ENCODE peak calls at places on chromosomes 12 and 14, in nine cellular contexts. One of them, this sample, is unnamed.
A peak's percentile ranks its signal among the peaks of the same experiment; 100 is the strongest.

GRCh38 chr14:104865069-104865630 is at the start of gene CEP170B:
- DNase-seq in CD8-positive, alpha-beta T cell: no peak
- DNase-seq in RWPE2: no peak
- DNase-seq in WERI-Rb-1: peak; percentile 24
- DNase-seq in right lobe of liver: peak; percentile 71
- DNase-seq in psoas muscle: no peak
- DNase-seq in heart right ventricle: no peak
- DNase-seq in ascending aorta: no peak
- DNase-seq in SJSA1: no peak
- DNase-seq in this sample: peak; percentile 69

GRCh38 chr14:103858063-103858820 is 10.9 kb upstream of the PPP1R13B start:
- DNase-seq in ascending aorta: no peak
- DNase-seq in psoas muscle: no peak
- DNase-seq in WERI-Rb-1: no peak
- DNase-seq in CD8-positive, alpha-beta T cell: no peak
- DNase-seq in right lobe of liver: peak; percentile 46
- DNase-seq in heart right ventricle: no peak
- DNase-seq in SJSA1: no peak
- DNase-seq in RWPE2: no peak
- DNase-seq in this sample: no peak

GRCh38 chr12:52182456-52182855 is 9.4 kb downstream of the KRT80 start:
- DNase-seq in heart right ventricle: no peak
- DNase-seq in WERI-Rb-1: no peak
- DNase-seq in right lobe of liver: no peak
- DNase-seq in psoas muscle: no peak
- DNase-seq in RWPE2: no peak
- DNase-seq in ascending aorta: no peak
- DNase-seq in SJSA1: no peak
- DNase-seq in CD8-positive, alpha-beta T cell: no peak
- DNase-seq in this sample: no peak

GRCh38 chr12:32522322-32523221 is 123.2 kb downstream of the FGD4 start:
- DNase-seq in right lobe of liver: no peak
- DNase-seq in ascending aorta: no peak
- DNase-seq in RWPE2: no peak
- DNase-seq in WERI-Rb-1: no peak
- DNase-seq in CD8-positive, alpha-beta T cell: no peak
- DNase-seq in psoas muscle: no peak
- DNase-seq in SJSA1: no peak
- DNase-seq in heart right ventricle: no peak
- DNase-seq in this sample: no peak

GRCh38 chr14:24673534-24674203 is 39.7 kb upstream of the GZMB start:
- DNase-seq in heart right ventricle: no peak
- DNase-seq in WERI-Rb-1: no peak
- DNase-seq in right lobe of liver: no peak
- DNase-seq in ascending aorta: no peak
- DNase-seq in RWPE2: no peak
- DNase-seq in psoas muscle: no peak
- DNase-seq in CD8-positive, alpha-beta T cell: peak; percentile 28
- DNase-seq in SJSA1: no peak
- DNase-seq in this sample: no peak

GRCh38 chr12:97940629-97941028 is 478.0 kb downstream of the RMST start:
- DNase-seq in SJSA1: peak; percentile 87
- DNase-seq in CD8-positive, alpha-beta T cell: no peak
- DNase-seq in right lobe of liver: no peak
- DNase-seq in WERI-Rb-1: no peak
- DNase-seq in heart right ventricle: no peak
- DNase-seq in ascending aorta: no peak
- DNase-seq in RWPE2: no peak
- DNase-seq in psoas muscle: no peak
- DNase-seq in this sample: no peak

GRCh38 chr12:62919827-62920226 is 15.1 kb downstream of the PPM1H start:
- DNase-seq in psoas muscle: peak; percentile 50
- DNase-seq in heart right ventricle: no peak
- DNase-seq in WERI-Rb-1: no peak
- DNase-seq in right lobe of liver: no peak
- DNase-seq in RWPE2: no peak
- DNase-seq in CD8-positive, alpha-beta T cell: no peak
- DNase-seq in SJSA1: no peak
- DNase-seq in ascending aorta: no peak
- DNase-seq in this sample: no peak

GRCh38 chr12:132454154-132454948 is 35.6 kb upstream of the FBRSL1 start:
- DNase-seq in heart right ventricle: no peak
- DNase-seq in CD8-positive, alpha-beta T cell: no peak
- DNase-seq in RWPE2: no peak
- DNase-seq in SJSA1: no peak
- DNase-seq in WERI-Rb-1: peak; percentile 46
- DNase-seq in right lobe of liver: no peak
- DNase-seq in psoas muscle: no peak
- DNase-seq in ascending aorta: no peak
- DNase-seq in this sample: no peak

GRCh38 chr12:2166696-2167095 is 113.9 kb downstream of the CACNA1C start:
- DNase-seq in WERI-Rb-1: no peak
- DNase-seq in psoas muscle: no peak
- DNase-seq in CD8-positive, alpha-beta T cell: no peak
- DNase-seq in ascending aorta: no peak
- DNase-seq in SJSA1: no peak
- DNase-seq in heart right ventricle: no peak
- DNase-seq in RWPE2: no peak
- DNase-seq in right lobe of liver: no peak
- DNase-seq in this sample: no peak

GRCh38 chr14:80954771-80955299 is 586 bp upstream of the TSHR start:
- DNase-seq in right lobe of liver: peak; percentile 83
- DNase-seq in ascending aorta: peak; percentile 30
- DNase-seq in psoas muscle: peak; percentile 86
- DNase-seq in WERI-Rb-1: peak; percentile 80
- DNase-seq in RWPE2: peak; percentile 77
- DNase-seq in SJSA1: peak; percentile 48
- DNase-seq in CD8-positive, alpha-beta T cell: peak; percentile 52
- DNase-seq in heart right ventricle: peak; percentile 82
- DNase-seq in this sample: peak; percentile 71

GRCh38 chr12:114355389-114356088 is 50.4 kb downstream of the TBX5 start:
- DNase-seq in CD8-positive, alpha-beta T cell: no peak
- DNase-seq in ascending aorta: no peak
- DNase-seq in psoas muscle: no peak
- DNase-seq in WERI-Rb-1: peak; percentile 33
- DNase-seq in RWPE2: no peak
- DNase-seq in right lobe of liver: no peak
- DNase-seq in SJSA1: no peak
- DNase-seq in heart right ventricle: peak; percentile 21
- DNase-seq in this sample: peak; percentile 55

GRCh38 chr12:57456737-57457490 is 1.8 kb downstream of the INHBE start:
- DNase-seq in WERI-Rb-1: no peak
- DNase-seq in ascending aorta: no peak
- DNase-seq in SJSA1: no peak
- DNase-seq in heart right ventricle: no peak
- DNase-seq in CD8-positive, alpha-beta T cell: no peak
- DNase-seq in right lobe of liver: no peak
- DNase-seq in psoas muscle: no peak
- DNase-seq in RWPE2: no peak
- DNase-seq in this sample: no peak

GRCh38 chr12:57454213-57454565 is 918 bp upstream of the INHBE start:
- DNase-seq in heart right ventricle: no peak
- DNase-seq in psoas muscle: no peak
- DNase-seq in right lobe of liver: no peak
- DNase-seq in RWPE2: no peak
- DNase-seq in ascending aorta: no peak
- DNase-seq in WERI-Rb-1: no peak
- DNase-seq in SJSA1: peak; percentile 74
- DNase-seq in CD8-positive, alpha-beta T cell: no peak
- DNase-seq in this sample: no peak

GRCh38 chr12:57454566-57455373 is at the start of gene INHBE:
- DNase-seq in WERI-Rb-1: peak; percentile 98
- DNase-seq in SJSA1: no peak
- DNase-seq in ascending aorta: no peak
- DNase-seq in right lobe of liver: peak; percentile 95
- DNase-seq in psoas muscle: peak; percentile 80
- DNase-seq in CD8-positive, alpha-beta T cell: no peak
- DNase-seq in RWPE2: no peak
- DNase-seq in heart right ventricle: no peak
- DNase-seq in this sample: peak; percentile 79

GRCh38 chr12:57455374-57456144 is 452 bp downstream of the INHBE start:
- DNase-seq in heart right ventricle: no peak
- DNase-seq in psoas muscle: peak; percentile 59
- DNase-seq in CD8-positive, alpha-beta T cell: no peak
- DNase-seq in SJSA1: no peak
- DNase-seq in RWPE2: no peak
- DNase-seq in WERI-Rb-1: peak; percentile 47
- DNase-seq in ascending aorta: no peak
- DNase-seq in right lobe of liver: no peak
- DNase-seq in this sample: no peak

GRCh38 chr12:57456145-57456700 is 1.1 kb downstream of the INHBE start:
- DNase-seq in psoas muscle: no peak
- DNase-seq in CD8-positive, alpha-beta T cell: no peak
- DNase-seq in heart right ventricle: no peak
- DNase-seq in WERI-Rb-1: peak; percentile 88
- DNase-seq in right lobe of liver: no peak
- DNase-seq in ascending aorta: no peak
- DNase-seq in SJSA1: no peak
- DNase-seq in RWPE2: no peak
- DNase-seq in this sample: peak; percentile 61
- H3K4me3 ChIP-seq in psoas muscle: peak overlapping the region; percentile 34
- H3K4me3 ChIP-seq in CD8-positive, alpha-beta T cell: no peak overlapping the region
- H3K4me3 ChIP-seq in heart right ventricle: no peak overlapping the region
- H3K4me3 ChIP-seq in WERI-Rb-1: peak overlapping the region; percentile 74
- H3K4me3 ChIP-seq in right lobe of liver: peak overlapping the region; percentile 64
- H3K4me3 ChIP-seq in ascending aorta: no peak overlapping the region
- H3K4me3 ChIP-seq in SJSA1: no peak overlapping the region
- H3K4me3 ChIP-seq in RWPE2: no peak overlapping the region
- H3K4me3 ChIP-seq in this sample: no peak overlapping the region

GRCh38 chr12:6074979-6075585 is 49.4 kb downstream of the VWF start:
- DNase-seq in psoas muscle: no peak
- DNase-seq in right lobe of liver: no peak
- DNase-seq in WERI-Rb-1: no peak
- DNase-seq in CD8-positive, alpha-beta T cell: no peak
- DNase-seq in ascending aorta: no peak
- DNase-seq in heart right ventricle: peak; percentile 44
- DNase-seq in RWPE2: no peak
- DNase-seq in SJSA1: no peak
- DNase-seq in this sample: no peak
- H3K27ac ChIP-seq in psoas muscle: no peak overlapping the region
- H3K27ac ChIP-seq in right lobe of liver: no peak overlapping the region
- H3K27ac ChIP-seq in WERI-Rb-1: no peak overlapping the region
- H3K27ac ChIP-seq in CD8-positive, alpha-beta T cell: no peak overlapping the region
- H3K27ac ChIP-seq in ascending aorta: no peak overlapping the region
- H3K27ac ChIP-seq in heart right ventricle: peak overlapping the region; percentile 58
- H3K27ac ChIP-seq in RWPE2: no peak overlapping the region
- H3K27ac ChIP-seq in SJSA1: peak overlapping the region; percentile 59
- H3K27ac ChIP-seq in this sample: no peak overlapping the region

DNA sequence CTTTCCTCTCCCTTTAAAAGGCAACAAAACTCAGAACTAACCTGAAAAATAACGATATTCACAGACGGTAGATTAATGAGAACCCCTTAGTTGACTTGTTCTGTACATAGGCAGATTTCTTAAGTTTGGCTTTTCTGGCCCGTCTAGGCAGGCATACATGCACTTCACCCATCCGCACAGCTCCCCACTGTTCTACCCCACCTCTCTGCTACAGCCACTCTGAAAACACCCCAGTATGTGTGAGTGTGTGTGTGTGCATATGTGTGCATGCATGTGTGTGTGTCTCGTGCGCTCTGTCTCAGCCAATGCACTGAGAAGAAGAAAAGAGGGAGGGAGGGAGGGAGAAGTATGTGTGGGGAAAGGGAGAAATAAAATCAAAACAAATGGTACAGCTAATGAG is 1.9 kb upstream of the LMO3 start:
- DNase-seq in RWPE2: no peak
- DNase-seq in WERI-Rb-1: no peak
- DNase-seq in psoas muscle: no peak
- DNase-seq in SJSA1: no peak
- DNase-seq in heart right ventricle: no peak
- DNase-seq in ascending aorta: no peak
- DNase-seq in CD8-positive, alpha-beta T cell: no peak
- DNase-seq in right lobe of liver: no peak
- DNase-seq in this sample: no peak
- H3K4me3 ChIP-seq in RWPE2: no peak overlapping the region
- H3K4me3 ChIP-seq in WERI-Rb-1: peak overlapping the region; percentile 21
- H3K4me3 ChIP-seq in psoas muscle: no peak overlapping the region
- H3K4me3 ChIP-seq in SJSA1: no peak overlapping the region
- H3K4me3 ChIP-seq in heart right ventricle: no peak overlapping the region
- H3K4me3 ChIP-seq in ascending aorta: no peak overlapping the region
- H3K4me3 ChIP-seq in CD8-positive, alpha-beta T cell: no peak overlapping the region
- H3K4me3 ChIP-seq in right lobe of liver: no peak overlapping the region
- H3K4me3 ChIP-seq in this sample: peak overlapping the region; percentile 1

DNA sequence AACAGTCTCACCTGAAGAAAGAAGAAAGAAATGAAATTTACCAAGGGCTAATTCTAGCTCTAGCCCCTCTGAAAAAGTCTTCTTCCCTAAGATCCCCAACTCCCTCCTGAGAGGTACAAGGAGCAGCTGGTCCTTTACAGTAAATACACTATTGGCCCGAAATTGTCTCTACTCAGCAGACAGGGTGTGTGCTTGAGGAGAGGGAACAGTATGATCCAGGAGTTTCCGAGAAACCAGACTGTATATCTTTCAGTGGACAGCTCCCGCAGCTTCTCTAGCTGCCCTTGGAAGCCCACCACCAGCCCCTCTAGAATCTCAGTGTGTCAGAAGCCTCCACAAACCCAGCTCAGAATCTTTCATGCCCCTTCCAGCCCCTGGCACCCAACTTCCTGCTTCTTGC is 8.1 kb downstream of the GPR84 start:
- DNase-seq in psoas muscle: no peak
- DNase-seq in WERI-Rb-1: no peak
- DNase-seq in ascending aorta: no peak
- DNase-seq in RWPE2: no peak
- DNase-seq in CD8-positive, alpha-beta T cell: no peak
- DNase-seq in right lobe of liver: no peak
- DNase-seq in heart right ventricle: no peak
- DNase-seq in SJSA1: no peak
- DNase-seq in this sample: no peak
- H3K27ac ChIP-seq in psoas muscle: no peak overlapping the region
- H3K27ac ChIP-seq in WERI-Rb-1: peak overlapping the region; percentile 98
- H3K27ac ChIP-seq in ascending aorta: no peak overlapping the region
- H3K27ac ChIP-seq in RWPE2: no peak overlapping the region
- H3K27ac ChIP-seq in CD8-positive, alpha-beta T cell: no peak overlapping the region
- H3K27ac ChIP-seq in right lobe of liver: no peak overlapping the region
- H3K27ac ChIP-seq in heart right ventricle: no peak overlapping the region
- H3K27ac ChIP-seq in SJSA1: no peak overlapping the region
- H3K27ac ChIP-seq in this sample: no peak overlapping the region

DNA sequence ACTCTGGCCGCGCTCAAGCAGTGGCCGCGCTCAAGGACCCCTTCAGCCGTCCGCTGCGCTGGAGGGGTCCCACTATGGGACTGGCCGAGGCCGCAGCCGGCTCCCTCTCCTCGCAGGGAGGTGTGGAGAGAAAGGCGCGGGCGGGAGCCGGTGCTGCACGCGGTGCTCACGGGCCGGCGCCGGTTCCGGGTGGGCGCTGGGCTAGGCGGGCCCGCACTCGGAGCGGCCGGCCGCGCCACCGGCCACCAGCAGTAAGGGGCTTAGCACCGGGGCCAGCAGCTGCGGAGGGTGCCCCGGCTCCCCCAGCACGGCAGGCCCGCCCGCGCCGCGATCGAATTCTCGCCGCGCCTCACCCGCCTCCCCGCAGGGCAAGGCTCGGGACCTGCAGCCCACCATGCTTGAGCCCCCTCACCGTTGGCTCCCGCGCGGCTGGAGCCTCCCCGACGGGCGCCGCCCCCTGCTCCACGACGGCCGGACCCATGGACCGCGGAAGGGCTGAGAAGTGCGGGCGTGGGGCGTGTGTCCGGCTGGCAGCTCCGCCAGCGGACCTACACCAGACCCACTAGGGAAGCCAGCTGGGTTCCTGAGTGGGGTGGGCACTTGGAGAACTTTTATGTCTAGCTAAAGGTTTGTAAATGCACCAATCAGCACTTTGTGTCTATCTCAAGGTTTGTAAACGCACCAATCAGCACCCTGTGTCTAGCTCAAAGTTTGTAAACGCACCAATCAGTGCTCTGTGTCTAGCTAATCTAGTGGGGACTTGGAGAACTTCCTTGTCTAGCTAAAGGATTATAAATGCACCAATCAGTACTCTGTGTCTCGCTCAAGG is 49.5 kb downstream of the KLHL28 start:
- DNase-seq in RWPE2: no peak
- DNase-seq in heart right ventricle: peak; percentile 20
- DNase-seq in ascending aorta: no peak
- DNase-seq in WERI-Rb-1: no peak
- DNase-seq in right lobe of liver: no peak
- DNase-seq in psoas muscle: no peak
- DNase-seq in CD8-positive, alpha-beta T cell: no peak
- DNase-seq in SJSA1: no peak
- DNase-seq in this sample: peak; percentile 11
- H3K4me3 ChIP-seq in RWPE2: peak overlapping the region; percentile 37
- H3K4me3 ChIP-seq in heart right ventricle: peak overlapping the region; percentile 57
- H3K4me3 ChIP-seq in ascending aorta: peak overlapping the region; percentile 56
- H3K4me3 ChIP-seq in WERI-Rb-1: no peak overlapping the region
- H3K4me3 ChIP-seq in right lobe of liver: peak overlapping the region; percentile 52
- H3K4me3 ChIP-seq in psoas muscle: peak overlapping the region; percentile 62
- H3K4me3 ChIP-seq in CD8-positive, alpha-beta T cell: peak overlapping the region; percentile 27
- H3K4me3 ChIP-seq in SJSA1: no peak overlapping the region
- H3K4me3 ChIP-seq in this sample: peak overlapping the region; percentile 40

This sample was measured in pancreas.